ENCODE peak calls at places on chromosomes 11 and 22, in ten cellular contexts. K, Y, X, Q, Z, S, I, U, T and H are unnamed samples.

GRCh38 chr11:87007938-87008337 is 29.8 kb upstream of the TMEM135 start:
- DNase-seq in Z (no peak), U (no peak), K (no peak), Q (no peak), Y (peak; percentile 59), S (no peak), X (no peak), I (no peak), T (no peak), H (no peak)

GRCh38 chr11:132106336-132106982 is 736.0 kb downstream of the NTM start:
- DNase-seq in Q (no peak), K (peak; percentile 57), X (no peak), Z (no peak), T (no peak), Y (no peak), U (no peak), I (no peak), S (no peak), H (no peak)

GRCh38 chr22:20972014-20972797 is 5.2 kb downstream of the AIFM3 start:
- DNase-seq in T (no peak), K (no peak), X (no peak), S (peak; percentile 57), I (no peak), Q (no peak), U (no peak), Z (no peak), Y (no peak), H (no peak)

GRCh38 chr11:35367491-35367890 is 51.9 kb downstream of the SLC1A2 start:
- DNase-seq in Q (no peak), Y (peak; percentile 88), K (no peak), S (peak; percentile 20), I (no peak), X (no peak), T (no peak), U (no peak), Z (peak; percentile 38), H (no peak)

GRCh38 chr22:30743257-30744020 is 48.8 kb downstream of the OSBP2 start:
- DNase-seq in Z (no peak), I (no peak), X (no peak), T (no peak), Y (no peak), K (no peak), U (peak; percentile 45), Q (no peak), S (no peak), H (no peak)

GRCh38 chr11:2092956-2093412 is 46.2 kb downstream of the IGF2 start:
- DNase-seq in T (peak; percentile 61), I (peak; percentile 97), Y (peak; percentile 62), S (peak; percentile 65), U (peak; percentile 68), Z (peak; percentile 77), K (peak; percentile 34), X (peak; percentile 61), Q (peak; percentile 65), H (peak; percentile 86)

GRCh38 chr11:30150425-30150824 is 80.4 kb upstream of the FSHB start:
- DNase-seq in K (no peak), Y (no peak), I (no peak), Q (no peak), X (no peak), S (peak; percentile 2), T (no peak), Z (no peak), U (no peak), H (no peak)

GRCh38 chr11:62193954-62194353 is 3.9 kb downstream of the SCGB1D1 start:
- DNase-seq in Q (no peak), T (no peak), Z (no peak), Y (no peak), S (no peak), U (no peak), X (no peak), I (no peak), K (no peak), H (no peak)